ENCODE peak calls at places on chromosomes 1 and 21, in four cellular contexts. I is heart left ventricle; E is effector memory CD4-positive, alpha-beta T cell; R is CD4-positive, alpha-beta T cell. A is an unnamed sample.

GRCh38 chr1:109623601-109624161 is 4.0 kb downstream of the AMPD2 start:
- DNase-seq in R (no peak), E (no peak), I (no peak), A (no peak)

GRCh38 chr21:45487161-45487806 is 55.0 kb downstream of the SLC19A1 start:
- DNase-seq in E (no peak), I (no peak), R (no peak), A (no peak)

GRCh38 chr1:77514871-77515776 is 167.3 kb downstream of the ZZZ3 start:
- DNase-seq in R (no peak), E (no peak), I (peak), A (no peak)

GRCh38 chr1:54774820-54775498 is 10.6 kb upstream of the PARS2 start:
- DNase-seq in R (no peak), E (no peak), I (no peak), A (no peak)

GRCh38 chr1:204358145-204358544 is 1.6 kb downstream of the PLEKHA6 start:
- DNase-seq in I (no peak), E (no peak), R (no peak), A (no peak)

GRCh38 chr1:25238046-25238445 is 5.7 kb upstream of the SYF2 start:
- DNase-seq in I (no peak), E (no peak), R (no peak), A (no peak)

GRCh38 chr1:102790997-102791396 is 317.3 kb downstream of the COL11A1 start:
- DNase-seq in I (no peak), R (no peak), E (no peak), A (no peak)

GRCh38 chr1:24713736-24714135 is 31.5 kb upstream of the CLIC4 start:
- DNase-seq in I (no peak), R (no peak), E (no peak), A (no peak)

GRCh38 chr1:234708700-234709395 is 98.9 kb upstream of the IRF2BP2 start:
- DNase-seq in R (no peak), E (no peak), I (no peak), A (no peak)

GRCh38 chr1:42259739-42260064 is 75.3 kb downstream of the FOXJ3 start:
- DNase-seq in R (no peak), I (no peak), E (no peak), A (no peak)

DNA sequence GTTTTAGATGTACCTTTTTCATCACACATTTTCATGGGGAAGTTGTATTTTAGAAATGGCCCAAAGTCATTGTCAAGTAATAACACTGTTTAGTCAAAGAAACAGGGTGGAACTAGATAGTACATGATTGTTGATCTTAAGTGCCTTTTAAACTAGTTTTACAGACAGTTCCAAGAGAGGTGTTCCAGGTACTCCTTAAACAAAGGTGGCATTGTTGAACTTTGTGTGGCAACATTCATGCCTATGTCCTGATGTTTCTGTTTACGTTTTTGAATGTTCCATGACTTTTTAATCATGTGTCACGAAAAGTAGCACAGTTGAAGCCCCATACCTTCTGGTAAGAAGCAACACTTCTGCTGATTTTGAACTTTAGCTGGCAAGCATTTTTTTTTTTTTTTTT is 9.1 kb upstream of the SH3D21 start:
- DNase-seq in E (no peak), I (no peak), R (no peak), A (no peak)
- H3K27ac ChIP-seq in E (no peak), I (no peak), R (no peak), A (no peak)

DNA sequence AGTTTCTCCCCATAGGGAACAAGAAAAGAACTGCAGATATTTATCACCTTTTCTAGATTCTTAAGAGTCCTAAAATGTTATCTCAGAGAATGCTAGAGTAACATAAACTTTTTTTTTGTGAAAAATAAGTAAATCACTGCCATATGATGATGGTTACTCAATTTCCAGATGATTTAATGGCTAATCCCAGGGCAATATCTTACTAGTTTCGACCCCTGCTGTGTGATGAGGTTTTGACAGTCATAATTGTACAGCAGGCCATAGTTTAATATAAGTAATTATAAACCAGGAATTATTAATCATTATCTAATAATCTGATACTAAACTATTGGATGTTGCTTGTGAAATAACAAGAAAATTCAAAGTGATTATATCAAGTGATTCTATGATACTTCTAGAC is 210.6 kb downstream of the HLX start:
- DNase-seq in E (no peak), R (no peak), I (no peak), A (no peak)
- H3K27ac ChIP-seq in E (no peak), R (no peak), I (no peak), A (no peak)

DNA sequence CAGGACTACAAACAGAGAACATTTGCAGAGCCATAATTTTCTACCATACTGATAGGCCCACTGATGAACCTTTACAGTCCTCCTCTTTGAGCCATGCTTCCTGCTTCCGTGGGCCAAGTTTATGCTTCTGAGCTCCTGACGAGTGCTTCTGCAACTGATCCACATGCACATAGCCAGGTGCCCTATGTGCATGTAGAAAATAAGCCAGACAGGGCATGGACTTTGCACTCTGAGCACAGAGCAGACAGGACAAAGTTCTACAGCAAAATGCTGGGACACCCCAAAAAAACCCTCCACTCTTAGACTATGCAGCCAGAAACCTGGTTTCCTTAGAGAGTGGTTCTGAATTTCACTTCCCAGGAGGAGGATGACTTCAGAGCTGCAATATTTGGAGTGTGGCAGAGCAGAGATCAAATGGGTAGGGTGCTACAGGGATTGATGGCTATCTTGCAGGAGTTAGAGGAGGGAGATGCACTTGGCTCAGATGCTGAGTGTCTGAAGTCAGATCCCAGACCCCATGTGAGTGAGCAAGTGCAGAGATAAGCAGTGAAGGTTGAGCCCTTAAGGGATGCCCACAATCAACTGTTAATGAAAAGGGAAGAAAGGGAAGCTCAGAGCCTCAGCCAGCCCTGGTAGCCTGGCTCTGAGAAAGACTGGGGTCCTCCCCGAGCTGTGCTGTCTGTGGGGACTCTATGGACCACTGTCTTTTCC is 230.9 kb downstream of the DUSP10 start:
- DNase-seq in I (no peak), E (no peak), R (no peak), A (no peak)
- H3K27ac ChIP-seq in I (no peak), E (no peak), R (no peak), A (no peak)

DNA sequence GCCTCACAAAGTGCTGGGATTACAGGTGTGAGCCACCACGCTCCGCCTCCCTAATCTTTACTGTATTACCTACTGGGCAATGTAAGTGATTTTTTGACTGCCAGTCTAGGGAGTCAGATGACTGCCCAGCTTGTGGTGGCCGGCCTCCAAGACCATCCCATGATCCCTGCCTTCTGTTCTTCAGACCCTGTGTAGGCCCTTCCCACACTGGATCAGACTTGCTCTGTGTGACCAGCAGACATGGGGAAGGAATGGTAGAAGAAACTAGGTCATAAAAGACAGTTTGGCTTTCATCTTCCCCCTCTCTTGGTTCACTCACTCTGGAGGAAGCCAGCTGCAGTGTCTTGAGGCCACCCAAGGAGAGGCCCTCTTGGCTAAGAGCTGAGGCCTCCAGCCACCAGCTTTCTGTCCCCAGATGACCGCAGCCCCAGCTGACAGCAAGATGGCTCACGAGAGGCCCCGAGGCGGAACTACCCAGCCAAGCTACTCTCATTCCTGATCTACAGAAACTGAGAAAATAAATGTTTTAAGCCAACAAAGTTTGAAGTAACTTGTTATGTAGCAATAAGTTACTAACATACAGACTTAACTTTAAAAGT is 14.5 kb upstream of the CBR3 start:
- DNase-seq in E (no peak), I (peak), R (no peak), A (no peak)
- H3K27ac ChIP-seq in E (no peak), I (peak), R (no peak), A (no peak)

GRCh38 chr1:151610142-151610541 is 1.7 kb upstream of the SNX27 start:
- DNase-seq in E (no peak), R (no peak), I (no peak), A (no peak)

GRCh38 chr1:151611288-151611790 is 511 bp upstream of the SNX27 start:
- DNase-seq in I (no peak), E (no peak), R (no peak), A (no peak)

GRCh38 chr1:151604291-151604690 is 7.6 kb upstream of the SNX27 start:
- DNase-seq in E (no peak), R (no peak), I (no peak), A (no peak)

GRCh38 chr1:151606867-151607266 is 5.0 kb upstream of the SNX27 start:
- DNase-seq in R (no peak), I (no peak), E (no peak), A (no peak)

GRCh38 chr1:151606384-151606783 is 5.5 kb upstream of the SNX27 start:
- DNase-seq in I (no peak), R (no peak), E (no peak), A (no peak)
- H3K27ac ChIP-seq in I (no peak), R (no peak), E (no peak), A (no peak)

GRCh38 chr1:187692799-187693198 is 864.0 kb downstream of the PLA2G4A start:
- DNase-seq in R (no peak), I (no peak), E (no peak), A (no peak)

GRCh38 chr1:187696092-187696491 is 867.3 kb downstream of the PLA2G4A start:
- DNase-seq in I (no peak), E (no peak), R (no peak), A (no peak)

GRCh38 chr1:187689137-187689536 is 860.4 kb downstream of the PLA2G4A start:
- DNase-seq in E (no peak), R (no peak), I (no peak), A (no peak)

DNA sequence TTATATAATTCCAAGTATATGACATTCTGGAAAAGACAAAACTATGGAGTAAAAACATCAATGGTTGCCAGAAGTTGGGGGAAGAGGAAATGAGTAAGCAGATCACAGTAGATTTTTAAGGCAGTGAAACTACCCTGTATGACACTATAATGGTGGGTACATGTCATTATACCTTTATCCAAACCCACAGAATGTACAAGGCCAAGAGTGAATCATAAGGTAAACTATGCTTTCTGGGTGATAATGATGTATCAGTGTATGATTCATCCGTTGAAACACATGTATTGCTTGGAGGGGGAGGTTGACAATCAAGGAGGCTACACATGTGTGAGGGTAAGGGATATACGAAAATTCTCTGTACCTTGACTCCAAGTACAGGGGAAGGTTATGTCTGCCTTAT is 862.7 kb downstream of the PLA2G4A start:
- DNase-seq in E (no peak), R (no peak), I (no peak), A (no peak)
- H3K27ac ChIP-seq in E (no peak), R (no peak), I (no peak), A (no peak)

GRCh38 chr1:38476784-38477175 is 382.8 kb downstream of the RRAGC start:
- DNase-seq in E (no peak), I (no peak), R (no peak), A (no peak)
- H3K27ac ChIP-seq in E (no peak), I (no peak), R (no peak), A (no peak)

GRCh38 chr21:15732996-15733329 is 3.2 kb downstream of the USP25 start:
- DNase-seq in E (no peak), I (no peak), R (no peak), A (no peak)
- H3K27ac ChIP-seq in E (peak), I (no peak), R (peak), A (no peak)

GRCh38 chr1:70890408-70890807 is 157.2 kb downstream of the PTGER3 start:
- DNase-seq in E (no peak), I (no peak), R (no peak), A (no peak)
- H3K27ac ChIP-seq in E (no peak), I (no peak), R (no peak), A (no peak)